ENCODE peak calls at places on chromosome 4, in four cellular contexts. E is thoracic aorta, Q is tibial nerve, J is aorta. I is an unnamed sample.

GRCh38 chr4:34766935-34767859 is 1477.1 kb downstream of the ARAP2 start:
- DNase-seq in E (no peak), Q (no peak), J (no peak), I (no peak)

GRCh38 chr4:105462042-105462421 is 11.8 kb downstream of the PPA2 start:
- DNase-seq in E (no peak), Q (no peak), J (no peak), I (no peak)

GRCh38 chr4:23680616-23681518 is 209.0 kb downstream of the PPARGC1A start:
- DNase-seq in E (no peak), Q (no peak), J (no peak), I (no peak)

GRCh38 chr4:158624889-158625478 is 46.7 kb downstream of the C4orf46 start:
- DNase-seq in E (no peak), Q (no peak), J (no peak), I (no peak)

GRCh38 chr4:110622841-110623709 is at the start of gene PITX2:
- DNase-seq in E (no peak), Q (no peak), J (peak; percentile 86), I (no peak)

GRCh38 chr4:67037489-67037888 is 507.8 kb downstream of the CENPC start:
- DNase-seq in E (no peak), Q (no peak), J (no peak), I (no peak)

GRCh38 chr4:153257151-153257620 is 52.9 kb downstream of the TRIM2 start:
- DNase-seq in E (no peak), Q (no peak), J (peak; percentile 75), I (no peak)

GRCh38 chr4:126264839-126265238 is 950.1 kb downstream of the FAT4 start:
- DNase-seq in E (no peak), Q (no peak), J (no peak), I (no peak)

GRCh38 chr4:156800463-156800862 is 171.1 kb downstream of the PDGFC start:
- DNase-seq in E (no peak), Q (no peak), J (no peak), I (no peak)

GRCh38 chr4:187276786-187277408 is 553.2 kb upstream of the FAT1 start:
- DNase-seq in E (no peak), Q (no peak), J (no peak), I (no peak)

GRCh38 chr4:179097741-179098140 is 1655.5 kb upstream of the AGA start:
- DNase-seq in E (no peak), Q (no peak), J (no peak), I (no peak)

DNA sequence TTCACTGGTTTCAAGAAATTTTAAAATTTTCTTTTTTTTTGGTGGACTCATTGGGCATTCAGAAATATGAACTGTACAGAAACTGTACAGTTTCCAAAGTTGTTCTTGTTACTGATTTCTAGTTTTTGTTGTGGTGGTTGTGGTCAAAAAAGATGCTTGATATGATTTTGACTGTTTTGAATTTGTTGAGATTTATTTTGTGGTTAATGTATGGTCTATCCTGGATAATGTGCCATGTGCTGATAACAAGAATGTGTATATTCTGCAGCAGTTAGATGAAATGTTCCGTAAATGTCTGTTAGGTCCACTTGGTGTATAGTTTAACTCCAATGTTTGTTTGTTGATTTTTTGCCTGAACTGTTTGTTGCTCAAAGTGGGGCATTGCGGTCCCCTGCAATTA is 127.6 kb upstream of the NUDT6 start:
- DNase-seq in E (no peak), Q (no peak), J (no peak), I (no peak)
- H3K9me3 ChIP-seq in E (peaks cover 22% of the 10 kb centered on the region), Q (peaks cover 13% of the 10 kb centered on the region), J (peaks cover 2% of the 10 kb centered on the region), I (peaks cover 2% of the 10 kb centered on the region)

GRCh38 chr4:131288441-131288840 is 1860.7 kb upstream of the PCDH10 start:
- DNase-seq in E (no peak), Q (no peak), J (no peak), I (no peak)
- H3K9me3 ChIP-seq in E (no peaks in the 10 kb centered on the region), Q (no peaks in the 10 kb centered on the region), J (peaks cover 2% of the 10 kb centered on the region), I (no peaks in the 10 kb centered on the region)

DNA sequence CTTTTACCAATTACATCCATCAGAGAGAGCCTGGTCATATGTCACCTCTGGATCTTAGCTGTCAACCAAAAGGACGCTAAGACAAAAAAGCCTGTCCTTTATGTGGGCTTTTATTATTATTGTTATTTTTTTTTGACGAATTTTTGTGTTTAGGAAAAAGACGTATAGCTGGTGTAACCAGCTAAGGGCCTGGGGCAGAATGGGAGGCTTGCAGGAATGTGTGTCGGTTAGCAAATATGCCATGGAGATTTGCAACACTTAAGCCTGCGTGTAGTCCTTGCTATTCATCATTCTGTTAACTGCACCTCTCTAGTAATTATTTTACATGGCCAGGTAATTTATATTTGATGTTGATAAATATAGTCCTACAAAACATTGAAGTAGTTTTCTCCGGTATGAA is 93.5 kb downstream of the TACR3 start:
- DNase-seq in E (no peak), Q (no peak), J (no peak), I (no peak)
- H3K9me3 ChIP-seq in E (no peaks in the 10 kb centered on the region), Q (no peaks in the 10 kb centered on the region), J (no peaks in the 10 kb centered on the region), I (no peaks in the 10 kb centered on the region)

DNA sequence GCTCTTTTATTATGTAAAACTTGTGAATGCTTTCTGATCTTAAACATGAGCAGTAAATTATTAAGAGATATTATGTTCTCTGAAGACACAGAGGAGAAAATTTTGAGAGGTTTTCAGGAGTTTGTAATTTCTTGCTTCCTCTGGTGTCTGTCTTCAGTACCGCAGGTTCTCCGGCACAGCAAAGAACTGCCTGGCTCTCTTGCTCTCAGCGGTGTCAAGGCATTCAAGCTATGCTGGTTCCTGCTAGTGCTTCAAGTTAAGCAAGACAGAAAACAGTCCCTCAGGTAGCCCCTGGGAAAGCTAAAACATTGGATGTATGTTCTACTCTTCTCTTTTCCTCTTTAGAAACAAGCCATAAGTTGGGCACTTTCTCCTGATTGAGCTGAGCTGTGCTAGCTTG is 120.2 kb upstream of the CENPE start:
- DNase-seq in E (no peak), Q (no peak), J (no peak), I (no peak)
- H3K9me3 ChIP-seq in E (peaks cover 5% of the 10 kb centered on the region), Q (peaks cover 9% of the 10 kb centered on the region), J (no peaks in the 10 kb centered on the region), I (no peaks in the 10 kb centered on the region)

GRCh38 chr4:161132715-161133425 is 1030.9 kb downstream of the FSTL5 start:
- DNase-seq in E (no peak), Q (no peak), J (no peak), I (no peak)
- H3K9me3 ChIP-seq in E (no peaks in the 10 kb centered on the region), Q (no peaks in the 10 kb centered on the region), J (peaks cover 2% of the 10 kb centered on the region), I (no peaks in the 10 kb centered on the region)

GRCh38 chr4:1367936-1368289 is 20.9 kb downstream of the UVSSA start:
- DNase-seq in E (no peak), Q (no peak), J (peak; percentile 54), I (no peak)

GRCh38 chr4:1369091-1369450 is 22.1 kb downstream of the UVSSA start:
- DNase-seq in E (no peak), Q (no peak), J (no peak), I (no peak)

GRCh38 chr4:1366371-1367229 is 19.6 kb downstream of the UVSSA start:
- DNase-seq in E (no peak), Q (no peak), J (peak; percentile 71), I (peak; percentile 4)

GRCh38 chr4:1368421-1369090 is 21.5 kb downstream of the UVSSA start:
- DNase-seq in E (no peak), Q (no peak), J (peak; percentile 76), I (no peak)

DNA sequence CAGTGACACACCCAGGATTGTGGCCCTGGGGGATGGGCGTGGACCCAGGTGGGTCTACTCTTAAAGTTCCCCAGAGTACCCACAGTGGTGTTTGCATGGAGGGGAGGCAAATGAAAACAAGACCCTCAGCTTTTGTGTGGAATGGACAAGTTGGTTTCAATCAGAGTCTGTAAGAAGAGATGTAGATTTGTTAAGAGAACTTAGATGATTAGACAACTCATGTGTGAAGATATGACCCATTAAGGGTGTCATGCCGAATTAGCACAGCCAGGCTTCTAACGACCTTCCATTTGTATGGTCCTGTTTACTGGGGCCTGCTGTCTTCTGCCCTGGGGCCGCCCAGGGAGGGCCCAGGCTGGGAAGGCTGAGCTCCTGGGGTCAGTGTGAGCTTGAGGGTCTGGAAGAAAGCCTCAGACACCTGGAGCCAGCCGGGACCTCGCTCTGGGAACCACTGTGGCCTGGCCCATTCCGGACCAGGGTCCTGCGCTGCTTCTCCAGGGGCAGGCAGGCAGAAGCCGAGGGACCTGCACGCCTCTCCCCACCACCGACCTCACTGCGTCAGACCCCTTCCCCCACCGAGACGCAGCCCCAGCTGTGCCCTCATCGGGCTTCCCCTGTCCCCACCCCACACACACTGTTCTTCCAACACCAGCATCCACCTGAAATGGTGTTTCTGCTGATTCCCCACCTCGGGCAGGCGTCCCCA is 20.4 kb downstream of the UVSSA start:
- DNase-seq in E (no peak), Q (no peak), J (peak; percentile 61), I (peak; percentile 4)
- H3K9me3 ChIP-seq in E (no peaks in the 10 kb centered on the region), Q (no peaks in the 10 kb centered on the region), J (no peaks in the 10 kb centered on the region), I (no peaks in the 10 kb centered on the region)

I was measured in T-helper 17 cell.